ENCODE peak calls at places on chromosomes 2 and 18, in seven cellular contexts. L, B, R, U, T, M and Z are unnamed samples.

GRCh38 chr2:16044946-16045456 is 104.7 kb downstream of the MYCN start:
- DNase-seq in L (no peak), B (no peak), R (no peak), U (no peak), T (no peak), M (no peak), Z (no peak)

GRCh38 chr2:64067326-64067725 is 48.1 kb upstream of the VPS54 start:
- DNase-seq in L (no peak), B (peak), R (no peak), U (no peak), T (no peak), M (peak), Z (no peak)

GRCh38 chr2:216465580-216466197 is 33.0 kb upstream of the RPL37A start:
- DNase-seq in L (no peak), B (no peak), R (no peak), U (no peak), T (no peak), M (peak), Z (no peak)

GRCh38 chr2:172639823-172640222 is 83.9 kb downstream of the PDK1 start:
- DNase-seq in L (no peak), B (no peak), R (no peak), U (peak), T (no peak), M (peak), Z (no peak)

GRCh38 chr2:26978061-26978596 is 7.7 kb downstream of the MAPRE3 start:
- DNase-seq in L (peak), B (no peak), R (peak), U (peak), T (peak), M (no peak), Z (no peak)

GRCh38 chr2:191789791-191790190 is 57.1 kb downstream of the CAVIN2 start:
- DNase-seq in L (no peak), B (no peak), R (no peak), U (peak), T (no peak), M (peak), Z (peak)

GRCh38 chr2:199085201-199085750 is 372.5 kb downstream of the SATB2 start:
- DNase-seq in L (no peak), B (no peak), R (no peak), U (peak), T (no peak), M (peak), Z (no peak)

GRCh38 chr18:79353238-79353637 is 42.5 kb upstream of the NFATC1 start:
- DNase-seq in L (no peak), B (peak), R (peak), U (no peak), T (no peak), M (peak), Z (peak)

GRCh38 chr2:75707901-75708300 is 2.8 kb downstream of the GCFC2 start:
- DNase-seq in L (no peak), B (no peak), R (no peak), U (no peak), T (no peak), M (peak), Z (no peak)